ENCODE peak calls at places on chromosomes 5 and 9, in seven cellular contexts. One of them, this sample, is unnamed.
A peak's percentile ranks its signal among the peaks of the same experiment; 100 is the strongest.

GRCh38 chr5:132211787-132212186 is 15.9 kb downstream of the P4HA2 start:
- DNase-seq in GM12878: no peak
- DNase-seq in spleen: no peak
- DNase-seq in esophagus muscularis mucosa: no peak
- DNase-seq in GM23338: peak; percentile 3
- DNase-seq in SK-N-MC: no peak
- DNase-seq in SK-N-SH: no peak
- DNase-seq in this sample: no peak

GRCh38 chr9:16619897-16620296 is 250.6 kb downstream of the BNC2 start:
- DNase-seq in GM12878: no peak
- DNase-seq in GM23338: no peak
- DNase-seq in spleen: no peak
- DNase-seq in SK-N-SH: no peak
- DNase-seq in SK-N-MC: no peak
- DNase-seq in esophagus muscularis mucosa: no peak
- DNase-seq in this sample: no peak

GRCh38 chr5:174045470-174046025 is at the start of gene NSG2:
- DNase-seq in esophagus muscularis mucosa: no peak
- DNase-seq in SK-N-MC: peak; percentile 75
- DNase-seq in GM12878: peak; percentile 16
- DNase-seq in spleen: no peak
- DNase-seq in SK-N-SH: peak; percentile 85
- DNase-seq in GM23338: peak; percentile 98
- DNase-seq in this sample: no peak

GRCh38 chr9:96048954-96049831 is 173.7 kb downstream of the ERCC6L2 start:
- DNase-seq in SK-N-SH: no peak
- DNase-seq in esophagus muscularis mucosa: no peak
- DNase-seq in SK-N-MC: no peak
- DNase-seq in GM12878: no peak
- DNase-seq in spleen: peak; percentile 67
- DNase-seq in GM23338: no peak
- DNase-seq in this sample: no peak

GRCh38 chr5:58183078-58183885 is 276.6 kb downstream of the PLK2 start:
- DNase-seq in SK-N-SH: no peak
- DNase-seq in GM12878: no peak
- DNase-seq in esophagus muscularis mucosa: no peak
- DNase-seq in spleen: no peak
- DNase-seq in GM23338: no peak
- DNase-seq in SK-N-MC: no peak
- DNase-seq in this sample: no peak

GRCh38 chr5:93018461-93018860 is 562.6 kb downstream of the NR2F1-AS1 start:
- DNase-seq in SK-N-SH: no peak
- DNase-seq in SK-N-MC: no peak
- DNase-seq in GM23338: no peak
- DNase-seq in esophagus muscularis mucosa: no peak
- DNase-seq in GM12878: no peak
- DNase-seq in spleen: no peak
- DNase-seq in this sample: no peak

GRCh38 chr9:72577212-72577753 is 55.9 kb downstream of the TMC1 start:
- DNase-seq in SK-N-MC: peak; percentile 70
- DNase-seq in esophagus muscularis mucosa: no peak
- DNase-seq in SK-N-SH: no peak
- DNase-seq in GM12878: no peak
- DNase-seq in GM23338: no peak
- DNase-seq in spleen: no peak
- DNase-seq in this sample: no peak

GRCh38 chr5:178325311-178326053 is 92.9 kb upstream of the PHYKPL start:
- DNase-seq in GM23338: no peak
- DNase-seq in GM12878: no peak
- DNase-seq in SK-N-SH: no peak
- DNase-seq in esophagus muscularis mucosa: no peak
- DNase-seq in spleen: peak; percentile 51
- DNase-seq in SK-N-MC: no peak
- DNase-seq in this sample: no peak

GRCh38 chr9:125393426-125393825 is 131.8 kb downstream of the GAPVD1 start:
- DNase-seq in GM23338: no peak
- DNase-seq in spleen: no peak
- DNase-seq in SK-N-MC: no peak
- DNase-seq in SK-N-SH: no peak
- DNase-seq in GM12878: peak; percentile 21
- DNase-seq in esophagus muscularis mucosa: no peak
- DNase-seq in this sample: no peak

GRCh38 chr5:132065951-132066701 is 5.7 kb downstream of the IL3 start:
- DNase-seq in SK-N-SH: no peak
- DNase-seq in GM12878: no peak
- DNase-seq in SK-N-MC: no peak
- DNase-seq in spleen: peak; percentile 76
- DNase-seq in GM23338: no peak
- DNase-seq in esophagus muscularis mucosa: no peak
- DNase-seq in this sample: no peak

GRCh38 chr5:39661026-39661779 is 236.4 kb upstream of the DAB2 start:
- DNase-seq in GM12878: no peak
- DNase-seq in SK-N-SH: no peak
- DNase-seq in esophagus muscularis mucosa: no peak
- DNase-seq in spleen: no peak
- DNase-seq in GM23338: no peak
- DNase-seq in SK-N-MC: no peak
- DNase-seq in this sample: no peak

GRCh38 chr5:55063220-55063863 is 39.1 kb upstream of the GZMA start:
- DNase-seq in GM12878: no peak
- DNase-seq in GM23338: no peak
- DNase-seq in spleen: no peak
- DNase-seq in SK-N-SH: no peak
- DNase-seq in SK-N-MC: no peak
- DNase-seq in esophagus muscularis mucosa: no peak
- DNase-seq in this sample: no peak

GRCh38 chr5:90911169-90911568 is 352.6 kb downstream of the ADGRV1 start:
- DNase-seq in SK-N-MC: no peak
- DNase-seq in GM12878: no peak
- DNase-seq in GM23338: no peak
- DNase-seq in esophagus muscularis mucosa: no peak
- DNase-seq in spleen: no peak
- DNase-seq in SK-N-SH: no peak
- DNase-seq in this sample: no peak

GRCh38 chr5:127011151-127011550 is 19.2 kb downstream of the MARCHF3 start:
- DNase-seq in esophagus muscularis mucosa: no peak
- DNase-seq in GM12878: no peak
- DNase-seq in spleen: no peak
- DNase-seq in SK-N-MC: no peak
- DNase-seq in GM23338: no peak
- DNase-seq in SK-N-SH: no peak
- DNase-seq in this sample: no peak

GRCh38 chr9:105243015-105243686 is 1.3 kb upstream of the SLC44A1 start:
- DNase-seq in GM23338: peak; percentile 48
- DNase-seq in spleen: no peak
- DNase-seq in GM12878: no peak
- DNase-seq in SK-N-MC: no peak
- DNase-seq in esophagus muscularis mucosa: no peak
- DNase-seq in SK-N-SH: peak; percentile 8
- DNase-seq in this sample: no peak

GRCh38 chr9:20640331-20641187 is 18.3 kb upstream of the MLLT3 start:
- DNase-seq in esophagus muscularis mucosa: no peak
- DNase-seq in SK-N-MC: peak; percentile 88
- DNase-seq in SK-N-SH: peak; percentile 28
- DNase-seq in spleen: peak; percentile 91
- DNase-seq in GM12878: peak; percentile 99
- DNase-seq in GM23338: no peak
- DNase-seq in this sample: no peak

GRCh38 chr5:2369178-2369577 is 382.3 kb downstream of the IRX2 start:
- DNase-seq in SK-N-MC: no peak
- DNase-seq in GM12878: no peak
- DNase-seq in esophagus muscularis mucosa: no peak
- DNase-seq in spleen: no peak
- DNase-seq in GM23338: no peak
- DNase-seq in SK-N-SH: no peak
- DNase-seq in this sample: peak; percentile 27

GRCh38 chr9:35687972-35688557 is 1.7 kb downstream of the TPM2 start:
- DNase-seq in GM23338: no peak
- DNase-seq in SK-N-MC: no peak
- DNase-seq in SK-N-SH: no peak
- DNase-seq in GM12878: no peak
- DNase-seq in spleen: no peak
- DNase-seq in esophagus muscularis mucosa: no peak
- DNase-seq in this sample: no peak

GRCh38 chr5:45691656-45692055 is 4.5 kb downstream of the HCN1 start:
- DNase-seq in spleen: no peak
- DNase-seq in GM12878: no peak
- DNase-seq in SK-N-MC: no peak
- DNase-seq in SK-N-SH: no peak
- DNase-seq in esophagus muscularis mucosa: no peak
- DNase-seq in GM23338: no peak
- DNase-seq in this sample: no peak

GRCh38 chr5:106649031-106649430 is 1021.7 kb downstream of the EFNA5 start:
- DNase-seq in esophagus muscularis mucosa: no peak
- DNase-seq in SK-N-MC: no peak
- DNase-seq in spleen: no peak
- DNase-seq in GM12878: no peak
- DNase-seq in SK-N-SH: no peak
- DNase-seq in GM23338: no peak
- DNase-seq in this sample: no peak

GRCh38 chr5:116876240-116876840 is 301.7 kb upstream of the SEMA6A start:
- DNase-seq in GM12878: no peak
- DNase-seq in SK-N-MC: no peak
- DNase-seq in GM23338: no peak
- DNase-seq in esophagus muscularis mucosa: no peak
- DNase-seq in spleen: no peak
- DNase-seq in SK-N-SH: no peak
- DNase-seq in this sample: no peak
- H3K4me3 ChIP-seq in GM12878: no peak overlapping the region
- H3K4me3 ChIP-seq in SK-N-MC: no peak overlapping the region
- H3K4me3 ChIP-seq in GM23338: no peak overlapping the region
- H3K4me3 ChIP-seq in esophagus muscularis mucosa: no peak overlapping the region
- H3K4me3 ChIP-seq in spleen: no peak overlapping the region
- H3K4me3 ChIP-seq in SK-N-SH: no peak overlapping the region
- H3K4me3 ChIP-seq in this sample: no peak overlapping the region

GRCh38 chr5:24389968-24390367 is 254.8 kb downstream of the CDH10 start:
- DNase-seq in GM23338: no peak
- DNase-seq in spleen: no peak
- DNase-seq in SK-N-SH: no peak
- DNase-seq in SK-N-MC: no peak
- DNase-seq in esophagus muscularis mucosa: no peak
- DNase-seq in GM12878: no peak
- DNase-seq in this sample: no peak
- TF ChIP-seq POLR2AphosphoS5 in GM23338: no peak
- TF ChIP-seq POLR2AphosphoS5 in spleen: no peak
- TF ChIP-seq POLR2AphosphoS5 in SK-N-SH: no peak
- TF ChIP-seq POLR2AphosphoS5 in SK-N-MC: no peak
- TF ChIP-seq POLR2AphosphoS5 in esophagus muscularis mucosa: no peak
- TF ChIP-seq POLR2AphosphoS5 in GM12878: no peak
- TF ChIP-seq POLR2AphosphoS5 in this sample: no peak

GRCh38 chr9:21728781-21729180 is 73.7 kb upstream of the MTAP start:
- DNase-seq in esophagus muscularis mucosa: no peak
- DNase-seq in SK-N-SH: no peak
- DNase-seq in GM23338: no peak
- DNase-seq in GM12878: no peak
- DNase-seq in SK-N-MC: no peak
- DNase-seq in spleen: no peak
- DNase-seq in this sample: no peak

DNA sequence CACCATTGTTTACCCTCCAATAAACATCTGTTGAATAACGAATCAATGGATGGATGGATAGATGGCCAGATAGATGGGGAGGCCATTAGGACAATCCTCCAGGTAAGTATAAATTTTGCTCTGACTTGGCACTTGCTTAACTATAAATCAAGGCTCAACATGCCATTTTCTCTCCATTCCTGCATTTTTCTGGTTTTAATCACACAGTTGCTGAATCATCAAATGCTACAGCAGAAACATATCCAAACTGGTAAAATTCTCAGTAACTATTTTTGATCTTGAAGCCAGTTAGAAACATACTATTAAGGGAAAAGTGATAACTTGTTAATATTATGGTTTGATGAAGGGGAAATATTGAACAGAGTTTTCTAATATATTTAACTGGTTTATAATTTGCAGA is 71.5 kb upstream of the MTAP start:
- DNase-seq in GM23338: no peak
- DNase-seq in esophagus muscularis mucosa: no peak
- DNase-seq in GM12878: no peak
- DNase-seq in SK-N-MC: no peak
- DNase-seq in SK-N-SH: no peak
- DNase-seq in spleen: no peak
- DNase-seq in this sample: no peak
- H3K4me3 ChIP-seq in GM23338: no peak overlapping the region
- H3K4me3 ChIP-seq in esophagus muscularis mucosa: no peak overlapping the region
- H3K4me3 ChIP-seq in GM12878: no peak overlapping the region
- H3K4me3 ChIP-seq in SK-N-MC: no peak overlapping the region
- H3K4me3 ChIP-seq in SK-N-SH: no peak overlapping the region
- H3K4me3 ChIP-seq in spleen: no peak overlapping the region
- H3K4me3 ChIP-seq in this sample: no peak overlapping the region

DNA sequence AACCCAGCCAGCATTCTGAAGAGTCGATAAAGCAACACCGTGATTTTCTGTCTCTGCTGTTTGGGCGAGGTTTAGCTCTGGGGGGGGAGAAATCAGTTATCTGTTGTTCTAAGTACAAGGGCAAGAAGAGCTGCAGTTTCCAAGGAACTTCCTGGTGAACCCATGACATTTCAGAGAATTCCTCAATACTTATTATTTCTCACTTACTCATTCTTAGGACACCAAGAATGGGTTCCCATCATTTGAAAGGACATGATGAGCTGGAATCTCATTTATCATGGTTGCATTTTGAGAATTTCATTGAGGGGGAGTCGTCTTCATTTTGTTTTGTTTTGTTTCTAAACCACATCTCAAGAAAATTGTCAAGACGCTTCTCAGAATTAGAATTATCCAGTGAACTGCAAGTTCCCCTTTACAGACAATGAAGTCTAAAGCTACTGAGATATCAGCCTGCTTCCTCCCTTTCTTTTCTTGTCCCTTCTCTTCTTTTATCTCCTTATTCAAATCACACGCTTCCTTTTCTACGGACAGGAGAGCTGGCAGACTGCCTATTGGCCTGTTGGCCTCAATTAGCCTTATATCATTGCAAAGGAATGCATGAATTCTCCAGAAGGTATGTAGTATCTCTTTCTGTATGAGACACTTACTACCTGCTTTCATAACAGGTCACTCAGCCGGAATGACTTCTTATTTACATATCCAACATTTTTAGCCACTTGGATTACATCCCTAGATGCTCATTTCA is 53.7 kb downstream of the ZNF462 start:
- DNase-seq in GM12878: no peak
- DNase-seq in spleen: no peak
- DNase-seq in SK-N-MC: no peak
- DNase-seq in GM23338: peak; percentile 66
- DNase-seq in SK-N-SH: no peak
- DNase-seq in esophagus muscularis mucosa: no peak
- DNase-seq in this sample: no peak
- TF ChIP-seq POLR2AphosphoS5 in GM12878: no peak
- TF ChIP-seq POLR2AphosphoS5 in spleen: no peak
- TF ChIP-seq POLR2AphosphoS5 in SK-N-MC: no peak
- TF ChIP-seq POLR2AphosphoS5 in GM23338: no peak
- TF ChIP-seq POLR2AphosphoS5 in SK-N-SH: peak; percentile 39
- TF ChIP-seq POLR2AphosphoS5 in esophagus muscularis mucosa: peak; percentile 56
- TF ChIP-seq POLR2AphosphoS5 in this sample: no peak

GRCh38 chr5:6508931-6509330 is 60.3 kb downstream of the UBE2QL1 start:
- DNase-seq in SK-N-SH: no peak
- DNase-seq in esophagus muscularis mucosa: no peak
- DNase-seq in GM23338: no peak
- DNase-seq in spleen: no peak
- DNase-seq in GM12878: no peak
- DNase-seq in SK-N-MC: no peak
- DNase-seq in this sample: no peak
- H3K4me3 ChIP-seq in SK-N-SH: no peak overlapping the region
- H3K4me3 ChIP-seq in esophagus muscularis mucosa: no peak overlapping the region
- H3K4me3 ChIP-seq in GM23338: no peak overlapping the region
- H3K4me3 ChIP-seq in spleen: no peak overlapping the region
- H3K4me3 ChIP-seq in GM12878: no peak overlapping the region
- H3K4me3 ChIP-seq in SK-N-MC: no peak overlapping the region
- H3K4me3 ChIP-seq in this sample: no peak overlapping the region

This sample was measured in vagina.